ENCODE peak calls at places on chromosome 21, in four cellular contexts. P is mucosa of descending colon, J is lower lobe of right lung, S is foreskin fibroblast. Z is an unnamed sample.

GRCh38 chr21:27429612-27430361 is 462.9 kb upstream of the ADAMTS5 start:
- DNase-seq in P (no peak), J (no peak), S (peak), Z (no peak)

GRCh38 chr21:22120616-22121266 is 1122.5 kb downstream of the NCAM2 start:
- DNase-seq in P (no peak), J (no peak), S (no peak), Z (no peak)

GRCh38 chr21:45286671-45287437 is 841 bp downstream of the POFUT2 start:
- DNase-seq in P (peak), J (peak), S (no peak), Z (no peak)

GRCh38 chr21:38944903-38945302 is 139.2 kb downstream of the ETS2 start:
- DNase-seq in P (no peak), J (no peak), S (no peak), Z (no peak)

GRCh38 chr21:45818904-45819285 is 162.7 kb upstream of the COL6A1 start:
- DNase-seq in P (no peak), J (no peak), S (peak), Z (peak)

GRCh38 chr21:44405948-44406872 is 49.1 kb upstream of the LRRC3 start:
- DNase-seq in P (no peak), J (no peak), S (no peak), Z (no peak)

GRCh38 chr21:46136739-46137349 is 18.5 kb downstream of the FTCD start:
- DNase-seq in P (no peak), J (no peak), S (no peak), Z (no peak)

GRCh38 chr21:36323032-36323431 is 3.0 kb downstream of the MORC3 start:
- DNase-seq in P (no peak), J (no peak), S (no peak), Z (no peak)

GRCh38 chr21:45550552-45551210 is 8.4 kb upstream of the SLC19A1 start:
- DNase-seq in P (no peak), J (peak), S (no peak), Z (peak)

GRCh38 chr21:33403786-33404571 is 766 bp downstream of the IFNGR2 start:
- DNase-seq in P (peak), J (peak), S (no peak), Z (peak)
- TF ChIP-seq CTCF in P (no peak), J (no peak), S (no peak), Z (no peak)

GRCh38 chr21:41873426-41873825 is 5.7 kb downstream of the PRDM15 start:
- DNase-seq in P (no peak), J (no peak), S (no peak), Z (no peak)

GRCh38 chr21:41871302-41872030 is 7.7 kb downstream of the PRDM15 start:
- DNase-seq in P (no peak), J (no peak), S (no peak), Z (no peak)

GRCh38 chr21:41875086-41875485 is 4.1 kb downstream of the PRDM15 start:
- DNase-seq in P (no peak), J (no peak), S (no peak), Z (no peak)

GRCh38 chr21:41874611-41875010 is 4.5 kb downstream of the PRDM15 start:
- DNase-seq in P (no peak), J (no peak), S (no peak), Z (no peak)

DNA sequence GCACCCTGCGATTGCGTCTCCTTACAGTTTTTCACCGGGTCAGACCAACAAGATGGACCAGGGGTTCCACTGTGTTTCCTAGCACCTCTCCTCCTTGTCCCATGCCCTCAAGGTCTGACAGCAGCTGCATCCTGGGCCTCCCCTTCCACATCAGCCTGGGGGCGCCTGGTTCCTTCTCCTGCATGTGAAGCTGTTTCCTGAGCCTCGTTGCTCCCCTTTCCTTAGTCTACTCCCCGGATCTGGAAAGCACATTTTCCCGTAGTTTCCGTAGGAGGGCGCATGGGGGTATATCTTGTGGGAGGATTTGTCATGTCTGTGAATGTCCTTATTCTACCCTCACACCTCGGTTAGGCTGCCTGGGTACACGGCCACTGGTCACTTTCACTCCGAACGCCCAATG is 6.1 kb downstream of the PRDM15 start:
- DNase-seq in P (no peak), J (no peak), S (no peak), Z (no peak)
- TF ChIP-seq CTCF in P (no peak), J (no peak), S (no peak), Z (no peak)

GRCh38 chr21:20877976-20878375 is 120.2 kb upstream of the NCAM2 start:
- DNase-seq in P (no peak), J (no peak), S (no peak), Z (no peak)

GRCh38 chr21:20874202-20874601 is 124.0 kb upstream of the NCAM2 start:
- DNase-seq in P (no peak), J (no peak), S (no peak), Z (no peak)

DNA sequence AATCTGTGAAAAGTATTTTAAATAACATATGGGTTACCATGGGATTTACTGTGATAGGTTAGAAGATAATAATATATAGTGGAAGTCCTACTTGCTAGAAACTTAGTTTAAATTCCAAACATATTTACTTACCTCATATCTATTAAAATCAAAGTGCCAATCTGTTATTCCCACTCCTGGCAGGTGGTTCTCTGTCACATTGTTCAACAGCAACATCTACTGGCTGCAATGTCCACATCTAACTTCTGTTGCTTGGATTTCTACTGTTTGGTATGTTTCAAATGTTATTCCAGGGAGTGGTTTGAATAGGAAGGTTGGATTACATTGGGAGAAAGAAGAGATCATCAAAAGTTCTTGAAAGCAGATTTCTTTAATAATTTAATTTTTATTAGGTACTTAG is 122.5 kb upstream of the NCAM2 start:
- DNase-seq in P (no peak), J (no peak), S (no peak), Z (no peak)
- TF ChIP-seq CTCF in P (no peak), J (no peak), S (peak), Z (no peak)

GRCh38 chr21:19981938-19982337 is 1016.3 kb upstream of the NCAM2 start:
- DNase-seq in P (no peak), J (no peak), S (no peak), Z (no peak)
- TF ChIP-seq CTCF in P (no peak), J (no peak), S (no peak), Z (no peak)

GRCh38 chr21:34800797-34801518 is 132.2 kb downstream of the CLIC6 start:
- DNase-seq in P (no peak), J (no peak), S (peak), Z (peak)

GRCh38 chr21:34803792-34804440 is 135.1 kb downstream of the CLIC6 start:
- DNase-seq in P (no peak), J (no peak), S (no peak), Z (no peak)

GRCh38 chr21:34802180-34802899 is 133.5 kb downstream of the CLIC6 start:
- DNase-seq in P (no peak), J (no peak), S (peak), Z (peak)

GRCh38 chr21:34799092-34799491 is 130.3 kb downstream of the CLIC6 start:
- DNase-seq in P (no peak), J (no peak), S (no peak), Z (no peak)

GRCh38 chr21:34801519-34802132 is 132.8 kb downstream of the CLIC6 start:
- DNase-seq in P (no peak), J (no peak), S (no peak), Z (peak)
- TF ChIP-seq CTCF in P (no peak), J (peak), S (peak), Z (peak)

GRCh38 chr21:29024474-29025327 is at the start of gene USP16:
- DNase-seq in P (peak), J (peak), S (peak), Z (peak)
- TF ChIP-seq CTCF in P (peak), J (peak), S (no peak), Z (no peak)

Z was measured in activated CD8-positive, alpha-beta T cell treated with anti-CD3 and anti-CD28 coated beads for 36 hours.